ENCODE peak calls at places on chromosome 18, in eight cellular contexts. One of them, this sample, is unnamed.

GRCh38 chr18:13219012-13219396 is 444 bp downstream of the LDLRAD4 start:
- DNase-seq in heart right ventricle: no peak
- DNase-seq in OCI-LY7: no peak
- DNase-seq in heart left ventricle: no peak
- DNase-seq in RWPE1: no peak
- DNase-seq in thoracic aorta: no peak
- DNase-seq in dorsolateral prefrontal cortex: peak
- DNase-seq in endothelial cell of umbilical vein: no peak
- DNase-seq in this sample: no peak

GRCh38 chr18:46425511-46425910 is 231.5 kb downstream of the LOXHD1 start:
- DNase-seq in heart right ventricle: no peak
- DNase-seq in OCI-LY7: no peak
- DNase-seq in heart left ventricle: no peak
- DNase-seq in RWPE1: no peak
- DNase-seq in thoracic aorta: no peak
- DNase-seq in dorsolateral prefrontal cortex: no peak
- DNase-seq in endothelial cell of umbilical vein: no peak
- DNase-seq in this sample: no peak

GRCh38 chr18:29191263-29191662 is 1014.3 kb upstream of the CDH2 start:
- DNase-seq in heart right ventricle: no peak
- DNase-seq in OCI-LY7: no peak
- DNase-seq in heart left ventricle: no peak
- DNase-seq in RWPE1: peak
- DNase-seq in thoracic aorta: no peak
- DNase-seq in dorsolateral prefrontal cortex: no peak
- DNase-seq in endothelial cell of umbilical vein: peak
- DNase-seq in this sample: no peak

GRCh38 chr18:67525328-67526110 is 9.0 kb upstream of the DSEL start:
- DNase-seq in heart right ventricle: peak
- DNase-seq in OCI-LY7: no peak
- DNase-seq in heart left ventricle: peak
- DNase-seq in RWPE1: peak
- DNase-seq in thoracic aorta: no peak
- DNase-seq in dorsolateral prefrontal cortex: peak
- DNase-seq in endothelial cell of umbilical vein: peak
- DNase-seq in this sample: no peak

GRCh38 chr18:49723648-49724180 is 89.6 kb downstream of the ACAA2 start:
- DNase-seq in heart right ventricle: no peak
- DNase-seq in OCI-LY7: no peak
- DNase-seq in heart left ventricle: no peak
- DNase-seq in RWPE1: no peak
- DNase-seq in thoracic aorta: no peak
- DNase-seq in dorsolateral prefrontal cortex: no peak
- DNase-seq in endothelial cell of umbilical vein: peak
- DNase-seq in this sample: no peak

GRCh38 chr18:5628512-5629255 is 84.9 kb upstream of the EPB41L3 start:
- DNase-seq in heart right ventricle: peak
- DNase-seq in OCI-LY7: no peak
- DNase-seq in heart left ventricle: peak
- DNase-seq in RWPE1: no peak
- DNase-seq in thoracic aorta: no peak
- DNase-seq in dorsolateral prefrontal cortex: peak
- DNase-seq in endothelial cell of umbilical vein: peak
- DNase-seq in this sample: no peak

GRCh38 chr18:59996370-59996966 is 96.7 kb downstream of the PMAIP1 start:
- DNase-seq in heart right ventricle: no peak
- DNase-seq in OCI-LY7: peak
- DNase-seq in heart left ventricle: no peak
- DNase-seq in RWPE1: peak
- DNase-seq in thoracic aorta: no peak
- DNase-seq in dorsolateral prefrontal cortex: no peak
- DNase-seq in endothelial cell of umbilical vein: peak
- DNase-seq in this sample: no peak

GRCh38 chr18:23134780-23135678 is at the start of gene CABLES1:
- DNase-seq in heart right ventricle: peak
- DNase-seq in OCI-LY7: peak
- DNase-seq in heart left ventricle: peak
- DNase-seq in RWPE1: peak
- DNase-seq in thoracic aorta: no peak
- DNase-seq in dorsolateral prefrontal cortex: peak
- DNase-seq in endothelial cell of umbilical vein: peak
- DNase-seq in this sample: no peak

GRCh38 chr18:55819448-55819847 is 231.5 kb upstream of the TCF4 start:
- DNase-seq in heart right ventricle: no peak
- DNase-seq in OCI-LY7: no peak
- DNase-seq in heart left ventricle: no peak
- DNase-seq in RWPE1: no peak
- DNase-seq in thoracic aorta: no peak
- DNase-seq in dorsolateral prefrontal cortex: no peak
- DNase-seq in endothelial cell of umbilical vein: no peak
- DNase-seq in this sample: no peak

GRCh38 chr18:47984991-47985390 is 54.5 kb upstream of the SMAD2 start:
- DNase-seq in heart right ventricle: no peak
- DNase-seq in OCI-LY7: no peak
- DNase-seq in heart left ventricle: no peak
- DNase-seq in RWPE1: no peak
- DNase-seq in thoracic aorta: no peak
- DNase-seq in dorsolateral prefrontal cortex: no peak
- DNase-seq in endothelial cell of umbilical vein: no peak
- DNase-seq in this sample: no peak

GRCh38 chr18:22391571-22392359 is 25.9 kb downstream of the CTAGE1 start:
- DNase-seq in heart right ventricle: no peak
- DNase-seq in OCI-LY7: no peak
- DNase-seq in heart left ventricle: peak
- DNase-seq in RWPE1: peak
- DNase-seq in thoracic aorta: peak
- DNase-seq in dorsolateral prefrontal cortex: no peak
- DNase-seq in endothelial cell of umbilical vein: peak
- DNase-seq in this sample: no peak

GRCh38 chr18:26511339-26512071 is 36.8 kb downstream of the KCTD1 start:
- DNase-seq in heart right ventricle: no peak
- DNase-seq in OCI-LY7: no peak
- DNase-seq in heart left ventricle: no peak
- DNase-seq in RWPE1: no peak
- DNase-seq in thoracic aorta: no peak
- DNase-seq in dorsolateral prefrontal cortex: no peak
- DNase-seq in endothelial cell of umbilical vein: peak
- DNase-seq in this sample: no peak

GRCh38 chr18:37393945-37394609 is 171.5 kb downstream of the CELF4 start:
- DNase-seq in heart right ventricle: peak
- DNase-seq in OCI-LY7: no peak
- DNase-seq in heart left ventricle: peak
- DNase-seq in RWPE1: peak
- DNase-seq in thoracic aorta: peak
- DNase-seq in dorsolateral prefrontal cortex: peak
- DNase-seq in endothelial cell of umbilical vein: peak
- DNase-seq in this sample: peak

GRCh38 chr18:70319185-70319584 is 30.3 kb downstream of the SOCS6 start:
- DNase-seq in heart right ventricle: no peak
- DNase-seq in OCI-LY7: no peak
- DNase-seq in heart left ventricle: no peak
- DNase-seq in RWPE1: no peak
- DNase-seq in thoracic aorta: no peak
- DNase-seq in dorsolateral prefrontal cortex: no peak
- DNase-seq in endothelial cell of umbilical vein: no peak
- DNase-seq in this sample: no peak

GRCh38 chr18:37564796-37565137 is 831 bp downstream of the CELF4 start:
- DNase-seq in heart right ventricle: peak
- DNase-seq in OCI-LY7: no peak
- DNase-seq in heart left ventricle: peak
- DNase-seq in RWPE1: no peak
- DNase-seq in thoracic aorta: no peak
- DNase-seq in dorsolateral prefrontal cortex: no peak
- DNase-seq in endothelial cell of umbilical vein: peak
- DNase-seq in this sample: no peak

GRCh38 chr18:45384137-45384998 is 230.9 kb upstream of the SLC14A2 start:
- DNase-seq in heart right ventricle: peak
- DNase-seq in OCI-LY7: peak
- DNase-seq in heart left ventricle: peak
- DNase-seq in RWPE1: peak
- DNase-seq in thoracic aorta: no peak
- DNase-seq in dorsolateral prefrontal cortex: peak
- DNase-seq in endothelial cell of umbilical vein: peak
- DNase-seq in this sample: no peak

GRCh38 chr18:68284236-68284635 is 430.7 kb downstream of the TMX3 start:
- DNase-seq in heart right ventricle: no peak
- DNase-seq in OCI-LY7: no peak
- DNase-seq in heart left ventricle: no peak
- DNase-seq in RWPE1: no peak
- DNase-seq in thoracic aorta: no peak
- DNase-seq in dorsolateral prefrontal cortex: no peak
- DNase-seq in endothelial cell of umbilical vein: no peak
- DNase-seq in this sample: no peak

GRCh38 chr18:54269924-54270844 is 867 bp downstream of the POLI start:
- DNase-seq in heart right ventricle: no peak
- DNase-seq in OCI-LY7: peak
- DNase-seq in heart left ventricle: no peak
- DNase-seq in RWPE1: no peak
- DNase-seq in thoracic aorta: peak
- DNase-seq in dorsolateral prefrontal cortex: peak
- DNase-seq in endothelial cell of umbilical vein: peak
- DNase-seq in this sample: no peak

GRCh38 chr18:58180172-58180571 is 136.1 kb downstream of the NEDD4L start:
- DNase-seq in heart right ventricle: no peak
- DNase-seq in OCI-LY7: no peak
- DNase-seq in heart left ventricle: no peak
- DNase-seq in RWPE1: no peak
- DNase-seq in thoracic aorta: no peak
- DNase-seq in dorsolateral prefrontal cortex: no peak
- DNase-seq in endothelial cell of umbilical vein: no peak
- DNase-seq in this sample: no peak
- TF ChIP-seq CTCF in heart right ventricle: no peak
- TF ChIP-seq CTCF in OCI-LY7: no peak
- TF ChIP-seq CTCF in heart left ventricle: no peak
- TF ChIP-seq CTCF in RWPE1: no peak
- TF ChIP-seq CTCF in thoracic aorta: no peak
- TF ChIP-seq CTCF in dorsolateral prefrontal cortex: no peak
- TF ChIP-seq CTCF in endothelial cell of umbilical vein: no peak
- TF ChIP-seq CTCF in this sample: no peak

GRCh38 chr18:74198453-74198852 is 50.1 kb downstream of the TIMM21 start:
- DNase-seq in heart right ventricle: no peak
- DNase-seq in OCI-LY7: peak
- DNase-seq in heart left ventricle: no peak
- DNase-seq in RWPE1: no peak
- DNase-seq in thoracic aorta: no peak
- DNase-seq in dorsolateral prefrontal cortex: no peak
- DNase-seq in endothelial cell of umbilical vein: no peak
- DNase-seq in this sample: no peak
- H3K27ac ChIP-seq in heart right ventricle: no peak
- H3K27ac ChIP-seq in OCI-LY7: no peak
- H3K27ac ChIP-seq in heart left ventricle: no peak
- H3K27ac ChIP-seq in RWPE1: no peak
- H3K27ac ChIP-seq in thoracic aorta: no peak
- H3K27ac ChIP-seq in dorsolateral prefrontal cortex: no peak
- H3K27ac ChIP-seq in endothelial cell of umbilical vein: no peak
- H3K27ac ChIP-seq in this sample: no peak

GRCh38 chr18:35661483-35662146 is 80.1 kb downstream of the GALNT1 start:
- DNase-seq in heart right ventricle: no peak
- DNase-seq in OCI-LY7: peak
- DNase-seq in heart left ventricle: no peak
- DNase-seq in RWPE1: no peak
- DNase-seq in thoracic aorta: no peak
- DNase-seq in dorsolateral prefrontal cortex: no peak
- DNase-seq in endothelial cell of umbilical vein: peak
- DNase-seq in this sample: no peak
- TF ChIP-seq CTCF in heart right ventricle: no peak
- TF ChIP-seq CTCF in OCI-LY7: peak
- TF ChIP-seq CTCF in heart left ventricle: no peak
- TF ChIP-seq CTCF in RWPE1: no peak
- TF ChIP-seq CTCF in thoracic aorta: no peak
- TF ChIP-seq CTCF in dorsolateral prefrontal cortex: peak
- TF ChIP-seq CTCF in endothelial cell of umbilical vein: no peak
- TF ChIP-seq CTCF in this sample: no peak

DNA sequence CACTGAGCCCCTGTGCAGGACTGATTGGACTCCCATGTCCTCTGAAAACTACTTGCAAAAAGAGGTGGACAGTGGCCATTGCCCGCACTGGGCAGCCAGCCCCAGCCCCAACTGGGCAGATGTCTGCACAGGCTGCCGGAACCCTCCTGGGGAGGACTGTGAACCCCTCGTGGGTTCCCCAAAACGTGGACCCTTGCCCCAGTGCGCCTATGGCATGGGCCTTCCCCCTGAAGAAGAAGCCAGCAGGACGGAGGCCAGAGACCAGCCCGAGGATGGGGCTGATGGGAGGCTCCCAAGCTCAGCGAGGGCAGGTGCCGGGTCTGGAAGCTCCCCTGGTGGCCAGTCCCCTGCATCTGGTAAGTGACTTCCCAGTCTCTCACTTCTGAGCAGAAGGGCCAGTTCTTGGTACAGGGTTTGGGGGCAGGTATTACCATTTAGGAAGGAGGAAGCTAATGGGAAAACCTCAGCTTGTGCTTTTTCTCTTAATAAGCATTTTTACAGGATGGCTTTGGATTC is 44.1 kb downstream of the TNFRSF11A start:
- DNase-seq in heart right ventricle: no peak
- DNase-seq in OCI-LY7: no peak
- DNase-seq in heart left ventricle: no peak
- DNase-seq in RWPE1: no peak
- DNase-seq in thoracic aorta: no peak
- DNase-seq in dorsolateral prefrontal cortex: no peak
- DNase-seq in endothelial cell of umbilical vein: no peak
- DNase-seq in this sample: no peak
- H3K27ac ChIP-seq in heart right ventricle: no peak
- H3K27ac ChIP-seq in OCI-LY7: no peak
- H3K27ac ChIP-seq in heart left ventricle: no peak
- H3K27ac ChIP-seq in RWPE1: no peak
- H3K27ac ChIP-seq in thoracic aorta: no peak
- H3K27ac ChIP-seq in dorsolateral prefrontal cortex: no peak
- H3K27ac ChIP-seq in endothelial cell of umbilical vein: no peak
- H3K27ac ChIP-seq in this sample: no peak

GRCh38 chr18:7349181-7349837 is 118.4 kb downstream of the LRRC30 start:
- DNase-seq in heart right ventricle: no peak
- DNase-seq in OCI-LY7: no peak
- DNase-seq in heart left ventricle: no peak
- DNase-seq in RWPE1: no peak
- DNase-seq in thoracic aorta: no peak
- DNase-seq in dorsolateral prefrontal cortex: no peak
- DNase-seq in endothelial cell of umbilical vein: no peak
- DNase-seq in this sample: no peak
- TF ChIP-seq CTCF in heart right ventricle: no peak
- TF ChIP-seq CTCF in OCI-LY7: peak
- TF ChIP-seq CTCF in heart left ventricle: no peak
- TF ChIP-seq CTCF in RWPE1: no peak
- TF ChIP-seq CTCF in thoracic aorta: no peak
- TF ChIP-seq CTCF in dorsolateral prefrontal cortex: no peak
- TF ChIP-seq CTCF in endothelial cell of umbilical vein: no peak
- TF ChIP-seq CTCF in this sample: no peak

GRCh38 chr18:34710430-34711386 is 610 bp downstream of the DTNA start:
- DNase-seq in heart right ventricle: no peak
- DNase-seq in OCI-LY7: no peak
- DNase-seq in heart left ventricle: no peak
- DNase-seq in RWPE1: no peak
- DNase-seq in thoracic aorta: no peak
- DNase-seq in dorsolateral prefrontal cortex: no peak
- DNase-seq in endothelial cell of umbilical vein: no peak
- DNase-seq in this sample: no peak
- H3K27ac ChIP-seq in heart right ventricle: no peak
- H3K27ac ChIP-seq in OCI-LY7: no peak
- H3K27ac ChIP-seq in heart left ventricle: peak
- H3K27ac ChIP-seq in RWPE1: peak
- H3K27ac ChIP-seq in thoracic aorta: no peak
- H3K27ac ChIP-seq in dorsolateral prefrontal cortex: peak
- H3K27ac ChIP-seq in endothelial cell of umbilical vein: no peak
- H3K27ac ChIP-seq in this sample: peak